ENCODE peak calls at places on chromosomes 3 and 15, in four cellular contexts. K, O, C and N are unnamed samples.

GRCh38 chr3:50442940-50443579 is 60.4 kb downstream of the CACNA2D2 start:
- DNase-seq in K (no peak), O (no peak), C (no peak), N (no peak)

GRCh38 chr15:58840048-58840447 is 68.9 kb downstream of the MINDY2 start:
- DNase-seq in K (no peak), O (no peak), C (no peak), N (no peak)

GRCh38 chr3:52896613-52897012 is 735 bp downstream of the STIMATE start:
- DNase-seq in K (no peak), O (no peak), C (no peak), N (no peak)

GRCh38 chr3:51945031-51945840 is 3.1 kb downstream of the PARP3 start:
- DNase-seq in K (no peak), O (no peak), C (no peak), N (peak)

GRCh38 chr3:139811331-139811730 is 123.7 kb upstream of the CLSTN2 start:
- DNase-seq in K (no peak), O (no peak), C (no peak), N (no peak)

GRCh38 chr3:122414391-122414790 is 1.5 kb downstream of the WDR5B start:
- DNase-seq in K (no peak), O (no peak), C (no peak), N (no peak)

GRCh38 chr15:80530737-80531365 is 126.7 kb downstream of the ARNT2 start:
- DNase-seq in K (peak), O (no peak), C (no peak), N (no peak)

GRCh38 chr15:70474682-70475438 is 288.5 kb downstream of the UACA start:
- DNase-seq in K (peak), O (no peak), C (peak), N (no peak)

GRCh38 chr3:40167958-40168357 is 141.5 kb upstream of the EIF1B start:
- DNase-seq in K (no peak), O (no peak), C (no peak), N (no peak)

GRCh38 chr3:110598847-110599490 is 472.6 kb upstream of the NECTIN3 start:
- DNase-seq in K (peak), O (no peak), C (no peak), N (no peak)

GRCh38 chr3:59408047-59408624 is 358.3 kb upstream of the CFAP20DC start:
- DNase-seq in K (no peak), O (no peak), C (no peak), N (no peak)

GRCh38 chr3:71725279-71725991 is at the start of gene EIF4E3:
- DNase-seq in K (peak), O (no peak), C (peak), N (peak)

GRCh38 chr3:46673151-46674030 is 20.1 kb downstream of the ALS2CL start:
- DNase-seq in K (no peak), O (no peak), C (peak), N (no peak)

GRCh38 chr3:46860381-46861292 is 2.6 kb downstream of the MYL3 start:
- DNase-seq in K (no peak), O (peak), C (no peak), N (no peak)

GRCh38 chr15:90839187-90840071 is 29.0 kb upstream of the FURIN start:
- DNase-seq in K (no peak), O (no peak), C (no peak), N (no peak)

GRCh38 chr3:149494759-149495580 is 20.5 kb downstream of the TM4SF4 start:
- DNase-seq in K (peak), O (no peak), C (no peak), N (no peak)

GRCh38 chr3:52231502-52232278 is 6.2 kb upstream of the TLR9 start:
- DNase-seq in K (peak), O (peak), C (no peak), N (peak)

GRCh38 chr3:34175636-34176186 is 377.3 kb downstream of the PDCD6IP start:
- DNase-seq in K (no peak), O (no peak), C (no peak), N (no peak)

GRCh38 chr15:80342148-80342547 is 62.0 kb upstream of the ARNT2 start:
- DNase-seq in K (no peak), O (no peak), C (no peak), N (no peak)

GRCh38 chr3:101722394-101723173 is 1.8 kb upstream of the CEP97 start:
- DNase-seq in K (no peak), O (no peak), C (no peak), N (no peak)